ENCODE peak calls at places on chromosomes 13 and 19, in seven cellular contexts. V is HCT116, C is hepatocyte, E is Karpas-422, W is mammary epithelial cell, J is H9, M is IMR-90. Q is an unnamed sample.

GRCh38 chr13:102460806-102461205 is 59.0 kb upstream of the FGF14 start:
- DNase-seq in V (no peak), C (no peak), E (no peak), W (no peak), J (no peak), M (no peak), Q (no peak)

GRCh38 chr19:7497292-7497691 is 8.5 kb upstream of the PEX11G start:
- DNase-seq in V (no peak), C (no peak), E (peak; percentile 47), W (no peak), J (peak; percentile 60), M (no peak), Q (no peak)

GRCh38 chr13:106486287-106486686 is 49.2 kb downstream of the EFNB2 start:
- DNase-seq in V (no peak), C (no peak), E (no peak), W (no peak), J (no peak), M (no peak), Q (no peak)

GRCh38 chr13:24671367-24672117 is 8.7 kb upstream of the ATP12A start:
- DNase-seq in V (peak; percentile 67), C (peak; percentile 83), E (no peak), W (peak; percentile 87), J (peak; percentile 61), M (peak; percentile 72), Q (peak; percentile 10)

GRCh38 chr13:110126391-110126961 is 180.5 kb downstream of the COL4A1 start:
- DNase-seq in V (no peak), C (peak; percentile 78), E (no peak), W (peak; percentile 94), J (peak; percentile 69), M (peak; percentile 98), Q (no peak)

GRCh38 chr19:16249826-16250434 is 52.2 kb downstream of the AP1M1 start:
- DNase-seq in V (no peak), C (no peak), E (no peak), W (no peak), J (no peak), M (peak; percentile 41), Q (no peak)

GRCh38 chr19:40974633-40975037 is 16.4 kb upstream of the CYP2B6 start:
- DNase-seq in V (peak; percentile 64), C (peak; percentile 84), E (peak; percentile 90), W (peak; percentile 35), J (peak; percentile 83), M (peak; percentile 73), Q (peak; percentile 71)

GRCh38 chr13:110944121-110944967 is 29.5 kb upstream of the ANKRD10 start:
- DNase-seq in V (peak; percentile 77), C (peak; percentile 72), E (peak; percentile 80), W (peak; percentile 64), J (peak; percentile 57), M (peak; percentile 69), Q (peak; percentile 42)

GRCh38 chr19:40165362-40165937 is 25.8 kb upstream of the MAP3K10 start:
- DNase-seq in V (peak; percentile 44), C (peak; percentile 32), E (peak; percentile 84), W (no peak), J (peak; percentile 89), M (no peak), Q (peak; percentile 68)

DNA sequence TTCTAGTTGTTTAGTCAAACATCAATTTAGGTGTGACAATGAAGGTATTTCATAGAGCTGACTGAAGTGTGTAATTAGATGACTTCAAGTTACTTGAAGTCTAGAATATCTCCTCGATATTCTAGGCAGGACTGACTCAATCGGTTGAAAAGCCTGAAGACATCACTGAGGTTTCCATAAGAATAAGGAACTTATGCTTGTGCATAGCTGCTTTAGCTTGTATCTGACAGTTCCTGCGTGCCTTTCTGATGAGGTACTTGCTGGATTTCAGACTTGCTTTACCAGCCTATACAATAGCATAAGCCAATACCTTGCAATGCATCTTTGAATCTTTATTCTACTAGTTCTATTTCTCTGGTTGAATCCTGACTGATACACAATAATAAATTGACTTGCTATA is 1534.7 kb downstream of the SLITRK5 start:
- DNase-seq in V (no peak), C (no peak), E (no peak), W (peak; percentile 51), J (no peak), M (no peak), Q (no peak)
- H2AFZ ChIP-seq in V (no peak overlapping the region), C (no peak overlapping the region), E (peak overlapping the region; percentile 81), W (peak overlapping the region; percentile 58), J (no peak overlapping the region), M (no peak overlapping the region), Q (no peak overlapping the region)

GRCh38 chr19:34181111-34181864 is 9.0 kb downstream of the LSM14A start:
- DNase-seq in V (no peak), C (no peak), E (no peak), W (no peak), J (no peak), M (no peak), Q (no peak)
- H3K4me1 ChIP-seq in V (peaks cover 17% of the 10 kb centered on the region), C (peaks cover 42% of the 10 kb centered on the region), E (peaks cover 60% of the 10 kb centered on the region), W (peaks cover 14% of the 10 kb centered on the region), J (no peaks in the 10 kb centered on the region), M (peaks cover 15% of the 10 kb centered on the region), Q (peaks cover 19% of the 10 kb centered on the region)

GRCh38 chr19:4066682-4067395 is at the start of gene ZBTB7A:
- DNase-seq in V (peak; percentile 53), C (peak; percentile 90), E (peak; percentile 89), W (peak; percentile 68), J (peak; percentile 61), M (peak; percentile 61), Q (peak; percentile 84)

GRCh38 chr19:4067396-4068057 is 828 bp upstream of the ZBTB7A start:
- DNase-seq in V (no peak), C (no peak), E (no peak), W (no peak), J (peak; percentile 31), M (no peak), Q (no peak)

GRCh38 chr19:4069331-4069959 is 2.7 kb upstream of the ZBTB7A start:
- DNase-seq in V (no peak), C (no peak), E (peak; percentile 54), W (no peak), J (peak; percentile 46), M (no peak), Q (peak; percentile 52)

GRCh38 chr19:4066176-4066606 is 508 bp downstream of the ZBTB7A start:
- DNase-seq in V (no peak), C (no peak), E (no peak), W (no peak), J (no peak), M (no peak), Q (no peak)

GRCh38 chr19:4068058-4068966 is 1.6 kb upstream of the ZBTB7A start:
- DNase-seq in V (no peak), C (peak; percentile 59), E (no peak), W (no peak), J (no peak), M (no peak), Q (no peak)
- H2AFZ ChIP-seq in V (no peak overlapping the region), C (no peak overlapping the region), E (no peak overlapping the region), W (no peak overlapping the region), J (no peak overlapping the region), M (peak overlapping the region; percentile 88), Q (peak overlapping the region; percentile 73)

DNA sequence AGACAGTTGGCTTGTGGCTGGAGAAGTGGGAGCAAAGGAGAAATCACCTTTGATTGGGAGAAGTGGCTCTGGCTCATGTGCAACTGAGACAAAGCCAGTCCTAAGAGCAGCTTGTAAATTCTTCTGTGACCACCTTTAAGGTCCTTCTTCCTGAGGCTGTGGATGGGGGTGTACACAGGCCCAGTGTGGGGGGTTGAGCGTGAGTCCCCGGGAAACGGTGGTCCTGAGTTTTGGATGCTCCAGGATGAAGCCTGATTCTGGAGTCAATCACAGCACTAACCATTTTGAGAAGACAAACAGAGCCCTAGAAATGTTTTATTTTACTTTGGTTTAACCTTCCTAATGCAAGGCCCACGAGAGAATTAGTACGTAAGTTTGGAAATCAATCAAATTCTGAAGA is 3.9 kb upstream of the CEBPA start:
- DNase-seq in V (no peak), C (no peak), E (no peak), W (no peak), J (peak; percentile 12), M (no peak), Q (no peak)
- H3K4me1 ChIP-seq in V (peaks cover 20% of the 10 kb centered on the region), C (peaks cover 28% of the 10 kb centered on the region), E (no peaks in the 10 kb centered on the region), W (peaks cover 10% of the 10 kb centered on the region), J (no peaks in the 10 kb centered on the region), M (no peaks in the 10 kb centered on the region), Q (no peaks in the 10 kb centered on the region)

GRCh38 chr19:55460670-55461258 is 678 bp downstream of the ISOC2 start:
- DNase-seq in V (no peak), C (peak; percentile 91), E (peak; percentile 89), W (peak; percentile 42), J (peak; percentile 95), M (peak; percentile 74), Q (peak; percentile 74)
- H2AFZ ChIP-seq in V (no peak overlapping the region), C (no peak overlapping the region), E (no peak overlapping the region), W (peak overlapping the region; percentile 92), J (no peak overlapping the region), M (peak overlapping the region; percentile 93), Q (peak overlapping the region; percentile 91)

DNA sequence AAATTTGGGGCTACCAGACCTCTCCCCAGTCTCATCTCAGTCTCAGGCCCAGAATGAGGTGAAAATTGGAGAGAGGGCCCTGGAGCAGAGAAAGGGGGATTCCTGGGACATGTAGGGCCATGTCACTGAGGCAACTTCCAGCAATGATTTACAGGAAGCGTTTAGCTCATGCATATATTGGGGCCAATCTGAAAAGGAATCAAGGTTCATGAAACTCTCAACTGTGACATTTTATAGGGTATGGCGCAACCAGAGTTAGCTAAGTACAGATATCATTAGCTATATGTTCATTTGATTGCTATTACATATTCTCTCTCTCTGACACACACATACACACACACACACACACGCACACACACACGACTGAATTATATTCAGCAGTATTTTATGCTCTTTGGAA is 86.3 kb downstream of the RNASEH2B start:
- DNase-seq in V (no peak), C (no peak), E (no peak), W (no peak), J (no peak), M (no peak), Q (no peak)
- H3K4me1 ChIP-seq in V (no peaks in the 10 kb centered on the region), C (peaks cover 6% of the 10 kb centered on the region), E (no peaks in the 10 kb centered on the region), W (peaks cover 14% of the 10 kb centered on the region), J (peaks cover 6% of the 10 kb centered on the region), M (peaks cover 6% of the 10 kb centered on the region), Q (peaks cover 29% of the 10 kb centered on the region)

GRCh38 chr19:17931532-17932191 is 1.2 kb upstream of the CCDC124 start:
- DNase-seq in V (no peak), C (peak; percentile 53), E (peak; percentile 52), W (peak; percentile 73), J (peak; percentile 92), M (no peak), Q (no peak)
- H2AFZ ChIP-seq in V (peak overlapping the region; percentile 43), C (peak overlapping the region; percentile 78), E (peak overlapping the region; percentile 84), W (peak overlapping the region; percentile 97), J (no peak overlapping the region), M (peak overlapping the region; percentile 87), Q (peak overlapping the region; percentile 99)